ENCODE peak calls at places on chromosomes 4 and X, in four cellular contexts. O is endodermal cell, F is DND-41, S is left ventricle myocardium inferior. R is an unnamed sample. For H3K27me3, the result is how much of the 10 kb centered on the place peaks cover.

GRCh38 chr4:75698162-75698962 is 25.2 kb upstream of the G3BP2 start:
- DNase-seq in F (no peak), S (no peak), O (no peak), R (no peak)

GRCh38 chrX:142249721-142250120 is 44.6 kb upstream of the MAGEC2 start:
- DNase-seq in O (no peak), S (no peak), F (no peak), R (no peak)

GRCh38 chr4:184237612-184238011 is 19.9 kb upstream of the ENPP6 start:
- DNase-seq in F (peak), S (no peak), O (no peak), R (no peak)

GRCh38 chr4:147160908-147161513 is 215.3 kb upstream of the TTC29 start:
- DNase-seq in F (peak), O (peak), S (no peak), R (no peak)

GRCh38 chr4:70997068-70997467 is 3.6 kb downstream of the DCK start:
- DNase-seq in O (no peak), F (no peak), S (no peak), R (no peak)

GRCh38 chr4:52780627-52781354 is 29.6 kb upstream of the ERVMER34-1 start:
- DNase-seq in O (no peak), S (no peak), F (no peak), R (no peak)

GRCh38 chrX:11543249-11543648 is 122.5 kb downstream of the ARHGAP6 start:
- DNase-seq in S (no peak), O (no peak), F (peak), R (no peak)

GRCh38 chr4:91092398-91092955 is 965.3 kb downstream of the CCSER1 start:
- DNase-seq in F (no peak), O (no peak), S (no peak), R (no peak)

GRCh38 chr4:105896461-105896939 is 1.2 kb downstream of the NPNT start:
- DNase-seq in O (peak), F (no peak), S (no peak), R (no peak)

GRCh38 chr4:158896459-158897238 is 127.8 kb downstream of the FNIP2 start:
- DNase-seq in S (no peak), F (no peak), O (no peak), R (no peak)

GRCh38 chr4:4217123-4217522 is 9.6 kb downstream of the OTOP1 start:
- DNase-seq in O (no peak), F (no peak), S (no peak), R (no peak)

GRCh38 chr4:107640157-107640556 is 79.9 kb downstream of the PAPSS1 start:
- DNase-seq in O (no peak), F (no peak), S (no peak), R (no peak)

GRCh38 chr4:106019771-106020170 is 124.5 kb downstream of the NPNT start:
- DNase-seq in F (no peak), S (no peak), O (no peak), R (no peak)

GRCh38 chr4:72568959-72569718 is at the start of gene ADAMTS3:
- DNase-seq in F (peak), S (peak), O (peak), R (peak)

GRCh38 chrX:46860536-46860935 is 23.7 kb downstream of the RP2 start:
- DNase-seq in S (no peak), F (no peak), O (no peak), R (no peak)
- H3K4me3 ChIP-seq in S (no peak), F (no peak), O (no peak), R (no peak)

GRCh38 chrX:96569034-96569433 is 115.6 kb upstream of the DIAPH2 start:
- DNase-seq in S (no peak), O (no peak), F (no peak), R (no peak)
- H3K27me3 ChIP-seq in S (under half), O (under half), F (under half), R (under half)

GRCh38 chr4:122700178-122700725 is 32.3 kb upstream of the BBS12 start:
- DNase-seq in F (no peak), O (peak), S (peak), R (peak)
- H3K4me3 ChIP-seq in F (no peak), O (no peak), S (peak), R (peak)

GRCh38 chr4:41750158-41750623 is 1.7 kb upstream of the PHOX2B start:
- DNase-seq in F (no peak), S (no peak), O (peak), R (no peak)
- H3K27me3 ChIP-seq in F (under half), S (half or more), O (half or more), R (under half)

GRCh38 chrX:44874481-44875184 is 1.6 kb downstream of the KDM6A start:
- DNase-seq in S (no peak), O (peak), F (peak), R (no peak)

GRCh38 chrX:44873415-44874270 is 655 bp downstream of the KDM6A start:
- DNase-seq in O (peak), F (peak), S (peak), R (peak)

GRCh38 chrX:44872817-44873414 is at the start of gene KDM6A:
- DNase-seq in F (peak), O (peak), S (peak), R (peak)

GRCh38 chrX:44872319-44872816 is 620 bp upstream of the KDM6A start:
- DNase-seq in O (no peak), F (no peak), S (no peak), R (no peak)

DNA sequence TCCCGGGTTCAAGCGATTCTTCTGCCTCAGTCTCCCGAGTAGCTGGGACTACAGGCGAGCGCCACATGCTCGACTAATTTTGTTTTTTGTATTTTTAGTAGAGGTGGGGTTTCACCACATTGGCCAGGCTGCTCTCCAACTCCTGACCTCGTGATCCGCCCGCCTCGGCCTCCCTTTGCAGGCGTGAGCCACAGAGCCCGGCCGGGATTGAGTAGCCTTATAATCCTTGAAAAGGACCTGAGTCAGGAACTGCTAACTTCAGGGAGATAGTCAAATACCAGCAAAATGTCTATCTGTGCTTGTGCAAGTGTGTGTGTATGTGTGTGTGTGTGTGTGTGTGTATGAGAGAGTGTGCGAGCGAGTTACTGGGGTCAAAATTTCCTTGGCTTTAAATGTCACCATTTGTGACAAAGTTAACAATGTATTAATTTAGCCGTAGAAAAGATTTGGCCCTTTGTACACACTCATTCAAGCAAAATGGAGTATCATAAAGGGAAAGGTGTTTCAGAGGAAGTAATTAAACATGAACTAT is 1.8 kb upstream of the KDM6A start:
- DNase-seq in F (no peak), S (no peak), O (peak), R (no peak)
- H3K4me3 ChIP-seq in F (peak), S (peak), O (peak), R (peak)

R was measured in right cardiac atrium.